ENCODE peak calls at places on chromosomes 3 and 15, in eight cellular contexts. N, U, L, D, R, E, B and M are unnamed samples.
A peak's percentile ranks its signal among the peaks of the same experiment; 100 is the strongest.

GRCh38 chr3:146404451-146404850 is 64.9 kb downstream of the PLSCR2 start:
- DNase-seq in N (no peak), U (no peak), L (no peak), D (peak; percentile 38), R (no peak), E (no peak), B (no peak), M (no peak)

GRCh38 chr3:99839613-99840012 is 22.0 kb downstream of the CMSS1 start:
- DNase-seq in N (no peak), U (no peak), L (no peak), D (no peak), R (no peak), E (no peak), B (no peak), M (no peak)

GRCh38 chr3:170419301-170420087 is 826 bp downstream of the CLDN11 start:
- DNase-seq in N (no peak), U (no peak), L (peak; percentile 49), D (peak; percentile 41), R (no peak), E (no peak), B (no peak), M (peak; percentile 62)

GRCh38 chr3:42398080-42398479 is 12.3 kb downstream of the LYZL4 start:
- DNase-seq in N (no peak), U (no peak), L (no peak), D (no peak), R (no peak), E (no peak), B (no peak), M (no peak)

GRCh38 chr3:110521019-110521418 is 550.6 kb upstream of the NECTIN3 start:
- DNase-seq in N (no peak), U (no peak), L (peak; percentile 97), D (peak; percentile 98), R (no peak), E (no peak), B (no peak), M (no peak)

GRCh38 chr3:155745795-155746550 is 1.1 kb upstream of the PLCH1 start:
- DNase-seq in N (no peak), U (no peak), L (peak; percentile 27), D (no peak), R (no peak), E (peak; percentile 50), B (no peak), M (peak; percentile 21)

GRCh38 chr3:184710870-184711365 is 946 bp downstream of the MAGEF1 start:
- DNase-seq in N (no peak), U (no peak), L (no peak), D (no peak), R (no peak), E (no peak), B (peak; percentile 1), M (no peak)

GRCh38 chr3:59927061-59927460 is 877.2 kb upstream of the CFAP20DC start:
- DNase-seq in N (no peak), U (no peak), L (no peak), D (no peak), R (no peak), E (no peak), B (no peak), M (no peak)

GRCh38 chr3:155853214-155854146 is 747 bp downstream of the SLC33A1 start:
- DNase-seq in N (no peak), U (no peak), L (no peak), D (peak; percentile 7), R (peak; percentile 12), E (peak; percentile 62), B (no peak), M (peak; percentile 22)

GRCh38 chr3:37338500-37338899 is 164.1 kb upstream of the LRRFIP2 start:
- DNase-seq in N (no peak), U (no peak), L (no peak), D (no peak), R (no peak), E (no peak), B (no peak), M (no peak)

GRCh38 chr15:94400521-94401290 is 169.3 kb downstream of the MCTP2 start:
- DNase-seq in N (no peak), U (no peak), L (no peak), D (no peak), R (no peak), E (no peak), B (no peak), M (no peak)

GRCh38 chr3:45547764-45548683 is 46.5 kb upstream of the LIMD1 start:
- DNase-seq in N (no peak), U (no peak), L (no peak), D (no peak), R (peak; percentile 77), E (no peak), B (no peak), M (peak; percentile 35)

GRCh38 chr15:67730135-67730534 is 95.2 kb upstream of the SKOR1 start:
- DNase-seq in N (no peak), U (no peak), L (no peak), D (no peak), R (no peak), E (no peak), B (no peak), M (no peak)

GRCh38 chr15:67731112-67731761 is 94.1 kb upstream of the SKOR1 start:
- DNase-seq in N (no peak), U (no peak), L (no peak), D (no peak), R (no peak), E (no peak), B (no peak), M (no peak)

GRCh38 chr15:67735896-67736295 is 89.4 kb upstream of the SKOR1 start:
- DNase-seq in N (no peak), U (no peak), L (no peak), D (no peak), R (no peak), E (no peak), B (no peak), M (no peak)

GRCh38 chr15:67736810-67737209 is 88.5 kb upstream of the SKOR1 start:
- DNase-seq in N (no peak), U (no peak), L (no peak), D (peak; percentile 37), R (no peak), E (no peak), B (no peak), M (no peak)

DNA sequence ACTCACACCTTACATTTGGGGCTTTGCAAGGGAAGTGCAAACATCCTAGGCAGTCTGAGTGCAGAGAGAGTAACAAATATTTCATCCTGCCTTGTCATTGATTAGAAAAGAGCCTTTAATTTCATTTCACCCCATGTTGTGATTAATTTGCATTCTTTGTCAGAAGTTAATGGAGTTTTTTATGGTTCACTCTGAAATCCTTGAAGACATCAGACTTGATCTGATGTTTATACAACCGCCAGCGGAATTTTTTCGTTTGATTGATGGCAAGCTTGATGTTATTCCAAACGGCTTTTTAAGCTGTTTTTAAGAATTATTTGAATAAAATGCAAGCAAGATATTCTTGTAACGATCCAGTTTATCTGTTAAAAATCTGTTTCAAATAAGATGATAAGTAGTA is 92.3 kb upstream of the SKOR1 start:
- DNase-seq in N (no peak), U (no peak), L (no peak), D (no peak), R (no peak), E (no peak), B (no peak), M (no peak)
- H3K4me1 ChIP-seq in N (no peaks in the 10 kb centered on the region), U (no peaks in the 10 kb centered on the region), L (no peaks in the 10 kb centered on the region), D (no peaks in the 10 kb centered on the region), R (peaks cover 4% of the 10 kb centered on the region), E (no peaks in the 10 kb centered on the region), B (no peaks in the 10 kb centered on the region), M (no peaks in the 10 kb centered on the region)

DNA sequence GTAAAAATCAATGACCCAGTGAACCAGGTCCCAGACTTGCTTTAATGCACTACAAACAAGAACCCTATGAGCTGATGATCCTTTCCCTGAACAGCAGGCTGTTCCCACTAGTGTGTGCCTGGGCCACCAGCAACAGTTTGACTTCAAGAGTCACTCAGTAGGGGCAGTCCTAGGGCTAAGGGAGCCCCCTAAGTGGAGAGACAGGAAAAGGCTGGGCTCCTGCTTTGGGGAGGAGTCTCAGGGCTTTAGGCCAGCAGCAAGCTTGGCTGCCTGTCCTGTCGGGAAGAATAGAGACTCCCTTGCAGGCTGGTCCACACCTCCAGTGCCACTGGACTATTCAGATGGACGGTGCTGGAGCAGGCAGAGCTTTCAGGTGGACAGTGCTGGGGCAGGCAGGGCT is 29.4 kb upstream of the ADCY5 start:
- DNase-seq in N (no peak), U (no peak), L (no peak), D (no peak), R (no peak), E (no peak), B (no peak), M (no peak)
- H3K27ac ChIP-seq in N (no peak overlapping the region), U (no peak overlapping the region), L (no peak overlapping the region), D (no peak overlapping the region), R (no peak overlapping the region), E (no peak overlapping the region), B (no peak overlapping the region), M (no peak overlapping the region)

GRCh38 chr15:77426871-77427270 is 6.2 kb downstream of the HMG20A start:
- DNase-seq in N (no peak), U (no peak), L (no peak), D (no peak), R (no peak), E (no peak), B (no peak), M (no peak)

GRCh38 chr15:77430652-77431051 is 10.0 kb downstream of the HMG20A start:
- DNase-seq in N (no peak), U (no peak), L (no peak), D (no peak), R (no peak), E (no peak), B (no peak), M (no peak)

GRCh38 chr15:77425104-77425503 is 4.4 kb downstream of the HMG20A start:
- DNase-seq in N (no peak), U (no peak), L (no peak), D (no peak), R (no peak), E (no peak), B (no peak), M (no peak)

GRCh38 chr15:77430213-77430612 is 9.5 kb downstream of the HMG20A start:
- DNase-seq in N (no peak), U (no peak), L (no peak), D (no peak), R (no peak), E (no peak), B (no peak), M (no peak)

DNA sequence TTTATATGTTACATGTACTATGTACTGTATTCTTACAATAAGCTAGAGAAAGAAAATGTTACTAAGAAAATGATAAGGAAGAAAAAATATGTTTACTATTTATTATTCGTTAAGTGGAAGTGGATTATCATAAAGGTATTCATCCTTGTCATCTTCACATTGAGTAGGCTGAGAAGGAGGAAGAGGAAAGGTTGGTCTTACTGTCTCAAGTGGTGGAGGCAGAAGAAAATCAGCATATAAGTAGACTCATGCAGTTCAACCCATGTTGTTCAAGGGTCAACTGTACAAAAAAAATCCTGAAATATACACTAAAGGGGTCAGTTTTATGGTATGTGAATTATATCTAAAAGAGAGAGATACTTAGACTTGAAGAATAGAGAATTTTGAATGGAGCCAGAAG is 5.7 kb downstream of the HMG20A start:
- DNase-seq in N (no peak), U (no peak), L (no peak), D (no peak), R (no peak), E (no peak), B (no peak), M (no peak)
- H3K4me1 ChIP-seq in N (no peaks in the 10 kb centered on the region), U (peaks cover 14% of the 10 kb centered on the region), L (peaks cover 9% of the 10 kb centered on the region), D (no peaks in the 10 kb centered on the region), R (peaks cover 7% of the 10 kb centered on the region), E (peaks cover 26% of the 10 kb centered on the region), B (peaks cover 19% of the 10 kb centered on the region), M (peaks cover 32% of the 10 kb centered on the region)

DNA sequence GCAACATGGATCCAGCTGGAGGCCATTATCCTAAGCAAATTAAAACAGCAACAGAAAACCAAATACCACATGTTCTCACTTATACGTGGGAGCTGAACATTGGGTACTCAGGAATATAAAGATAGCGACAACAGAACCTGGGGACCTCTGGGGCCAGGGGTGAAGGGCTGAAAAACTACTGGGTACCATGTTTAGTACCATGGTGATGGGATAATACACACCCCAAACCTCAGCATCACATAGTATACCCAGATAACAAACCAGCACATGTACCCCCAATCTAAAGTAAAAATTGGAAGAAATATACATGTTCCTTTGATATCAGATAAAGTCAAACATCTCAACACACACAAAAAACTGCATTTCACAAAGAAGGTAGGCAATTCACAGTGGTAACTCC is 876.2 kb downstream of the TBL1XR1 start:
- DNase-seq in N (no peak), U (no peak), L (no peak), D (no peak), R (no peak), E (no peak), B (no peak), M (no peak)
- H3K27ac ChIP-seq in N (no peak overlapping the region), U (no peak overlapping the region), L (no peak overlapping the region), D (no peak overlapping the region), R (no peak overlapping the region), E (no peak overlapping the region), B (no peak overlapping the region), M (no peak overlapping the region)